ENCODE peak calls at places on chromosomes 2 and 18, in five cellular contexts. One of them, this sample, is unnamed. For H3K4me1, the result is how much of the 10 kb centered on the place peaks cover.

GRCh38 chr18:6992761-6993160 is 124.8 kb downstream of the LAMA1 start:
- DNase-seq in A549: no peak
- DNase-seq in thyroid gland: peak
- DNase-seq in tibial nerve: no peak
- DNase-seq in body of pancreas: no peak
- DNase-seq in this sample: no peak

GRCh38 chr2:71455741-71456569 is 2.6 kb downstream of the DYSF start:
- DNase-seq in tibial nerve: no peak
- DNase-seq in body of pancreas: no peak
- DNase-seq in A549: no peak
- DNase-seq in thyroid gland: no peak
- DNase-seq in this sample: peak

GRCh38 chr2:184564092-184564491 is 34.2 kb upstream of the ZNF804A start:
- DNase-seq in A549: no peak
- DNase-seq in tibial nerve: no peak
- DNase-seq in body of pancreas: no peak
- DNase-seq in thyroid gland: no peak
- DNase-seq in this sample: no peak

GRCh38 chr2:188973650-188974049 is 523 bp upstream of the COL3A1 start:
- DNase-seq in A549: no peak
- DNase-seq in body of pancreas: no peak
- DNase-seq in tibial nerve: no peak
- DNase-seq in thyroid gland: no peak
- DNase-seq in this sample: no peak

GRCh38 chr18:51621103-51621969 is 423.9 kb upstream of the MEX3C start:
- DNase-seq in thyroid gland: peak
- DNase-seq in tibial nerve: peak
- DNase-seq in body of pancreas: peak
- DNase-seq in A549: peak
- DNase-seq in this sample: peak

GRCh38 chr2:240436626-240437180 is 1.2 kb downstream of the GPC1 start:
- DNase-seq in A549: no peak
- DNase-seq in body of pancreas: no peak
- DNase-seq in thyroid gland: peak
- DNase-seq in tibial nerve: no peak
- DNase-seq in this sample: peak

GRCh38 chr2:3298201-3298600 is 79.4 kb downstream of the EIPR1 start:
- DNase-seq in thyroid gland: no peak
- DNase-seq in A549: no peak
- DNase-seq in body of pancreas: no peak
- DNase-seq in tibial nerve: no peak
- DNase-seq in this sample: no peak

GRCh38 chr2:109031481-109032228 is 42.6 kb upstream of the EDAR start:
- DNase-seq in body of pancreas: peak
- DNase-seq in tibial nerve: no peak
- DNase-seq in thyroid gland: peak
- DNase-seq in A549: no peak
- DNase-seq in this sample: peak

GRCh38 chr2:96499061-96499960 is 5.8 kb downstream of the NEURL3 start:
- DNase-seq in tibial nerve: no peak
- DNase-seq in A549: no peak
- DNase-seq in body of pancreas: no peak
- DNase-seq in thyroid gland: no peak
- DNase-seq in this sample: no peak

GRCh38 chr2:190636362-190636761 is 12.5 kb upstream of the NAB1 start:
- DNase-seq in body of pancreas: no peak
- DNase-seq in tibial nerve: no peak
- DNase-seq in A549: peak
- DNase-seq in thyroid gland: no peak
- DNase-seq in this sample: no peak

GRCh38 chr18:63828120-63828519 is 52.9 kb downstream of the SERPINB7 start:
- DNase-seq in tibial nerve: no peak
- DNase-seq in body of pancreas: no peak
- DNase-seq in A549: no peak
- DNase-seq in thyroid gland: no peak
- DNase-seq in this sample: no peak

GRCh38 chr2:234033174-234033573 is 17.3 kb upstream of the SPP2 start:
- DNase-seq in thyroid gland: no peak
- DNase-seq in body of pancreas: no peak
- DNase-seq in A549: no peak
- DNase-seq in tibial nerve: no peak
- DNase-seq in this sample: no peak

GRCh38 chr2:95043300-95043786 is 17.8 kb downstream of the MAL start:
- DNase-seq in thyroid gland: peak
- DNase-seq in tibial nerve: no peak
- DNase-seq in A549: no peak
- DNase-seq in body of pancreas: peak
- DNase-seq in this sample: peak

GRCh38 chr2:226721541-226721940 is 78.1 kb downstream of the IRS1 start:
- DNase-seq in tibial nerve: peak
- DNase-seq in body of pancreas: no peak
- DNase-seq in thyroid gland: peak
- DNase-seq in A549: no peak
- DNase-seq in this sample: peak

GRCh38 chr2:71706121-71706520 is 252.8 kb downstream of the DYSF start:
- DNase-seq in thyroid gland: no peak
- DNase-seq in tibial nerve: no peak
- DNase-seq in body of pancreas: no peak
- DNase-seq in A549: no peak
- DNase-seq in this sample: no peak

GRCh38 chr2:239807568-239807967 is 217.6 kb downstream of the NDUFA10 start:
- DNase-seq in A549: no peak
- DNase-seq in tibial nerve: no peak
- DNase-seq in body of pancreas: no peak
- DNase-seq in thyroid gland: no peak
- DNase-seq in this sample: no peak

GRCh38 chr2:5287558-5288334 is 404.4 kb upstream of the SOX11 start:
- DNase-seq in tibial nerve: no peak
- DNase-seq in thyroid gland: no peak
- DNase-seq in body of pancreas: no peak
- DNase-seq in A549: no peak
- DNase-seq in this sample: no peak

GRCh38 chr18:71707985-71708500 is 836.1 kb downstream of the CBLN2 start:
- DNase-seq in thyroid gland: no peak
- DNase-seq in A549: no peak
- DNase-seq in body of pancreas: no peak
- DNase-seq in tibial nerve: no peak
- DNase-seq in this sample: no peak

GRCh38 chr18:34977787-34978532 is 63.3 kb upstream of the MAPRE2 start:
- DNase-seq in tibial nerve: no peak
- DNase-seq in body of pancreas: peak
- DNase-seq in A549: peak
- DNase-seq in thyroid gland: peak
- DNase-seq in this sample: peak

GRCh38 chr2:188798159-188798558 is 176.0 kb upstream of the COL3A1 start:
- DNase-seq in tibial nerve: no peak
- DNase-seq in A549: no peak
- DNase-seq in body of pancreas: no peak
- DNase-seq in thyroid gland: no peak
- DNase-seq in this sample: no peak

GRCh38 chr2:71603851-71604708 is 150.7 kb downstream of the DYSF start:
- DNase-seq in thyroid gland: no peak
- DNase-seq in body of pancreas: no peak
- DNase-seq in tibial nerve: peak
- DNase-seq in A549: no peak
- DNase-seq in this sample: peak

GRCh38 chr2:67548317-67549095 is 151.4 kb downstream of the ETAA1 start:
- DNase-seq in A549: no peak
- DNase-seq in body of pancreas: no peak
- DNase-seq in tibial nerve: no peak
- DNase-seq in thyroid gland: no peak
- DNase-seq in this sample: no peak

GRCh38 chr2:161386228-161386627 is 29.9 kb upstream of the TBR1 start:
- DNase-seq in A549: no peak
- DNase-seq in tibial nerve: no peak
- DNase-seq in thyroid gland: no peak
- DNase-seq in body of pancreas: no peak
- DNase-seq in this sample: no peak

GRCh38 chr18:62781893-62782292 is 66.6 kb downstream of the PHLPP1 start:
- DNase-seq in tibial nerve: no peak
- DNase-seq in A549: peak
- DNase-seq in body of pancreas: peak
- DNase-seq in thyroid gland: no peak
- DNase-seq in this sample: no peak

GRCh38 chr2:32502941-32503340 is 124.9 kb upstream of the TTC27 start:
- DNase-seq in thyroid gland: no peak
- DNase-seq in A549: no peak
- DNase-seq in tibial nerve: no peak
- DNase-seq in body of pancreas: no peak
- DNase-seq in this sample: no peak

GRCh38 chr2:74226648-74227213 is 28.3 kb downstream of the MTHFD2 start:
- DNase-seq in thyroid gland: no peak
- DNase-seq in A549: no peak
- DNase-seq in body of pancreas: peak
- DNase-seq in tibial nerve: no peak
- DNase-seq in this sample: peak

GRCh38 chr2:240787521-240788472 is 32.2 kb downstream of the KIF1A start:
- DNase-seq in tibial nerve: no peak
- DNase-seq in thyroid gland: no peak
- DNase-seq in body of pancreas: no peak
- DNase-seq in A549: no peak
- DNase-seq in this sample: peak

GRCh38 chr18:67551146-67551545 is 34.6 kb upstream of the DSEL start:
- DNase-seq in thyroid gland: peak
- DNase-seq in A549: no peak
- DNase-seq in body of pancreas: no peak
- DNase-seq in tibial nerve: no peak
- DNase-seq in this sample: no peak

GRCh38 chr18:51110073-51110797 is 80.2 kb downstream of the SMAD4 start:
- DNase-seq in tibial nerve: peak
- DNase-seq in thyroid gland: peak
- DNase-seq in A549: peak
- DNase-seq in body of pancreas: peak
- DNase-seq in this sample: peak

GRCh38 chr2:17800219-17800618 is 16.0 kb upstream of the MSGN1 start:
- DNase-seq in body of pancreas: no peak
- DNase-seq in thyroid gland: no peak
- DNase-seq in A549: no peak
- DNase-seq in tibial nerve: no peak
- DNase-seq in this sample: peak

GRCh38 chr2:95231723-95232122 is 24.4 kb downstream of the ZNF892 start:
- DNase-seq in tibial nerve: no peak
- DNase-seq in body of pancreas: peak
- DNase-seq in A549: peak
- DNase-seq in thyroid gland: peak
- DNase-seq in this sample: peak

GRCh38 chr2:102060047-102060446 is 68.3 kb downstream of the IL1R2 start:
- DNase-seq in tibial nerve: no peak
- DNase-seq in thyroid gland: peak
- DNase-seq in A549: no peak
- DNase-seq in body of pancreas: no peak
- DNase-seq in this sample: no peak
- H3K4me1 ChIP-seq in tibial nerve: half or more
- H3K4me1 ChIP-seq in thyroid gland: half or more
- H3K4me1 ChIP-seq in A549: under half
- H3K4me1 ChIP-seq in body of pancreas: under half
- H3K4me1 ChIP-seq in this sample: under half

DNA sequence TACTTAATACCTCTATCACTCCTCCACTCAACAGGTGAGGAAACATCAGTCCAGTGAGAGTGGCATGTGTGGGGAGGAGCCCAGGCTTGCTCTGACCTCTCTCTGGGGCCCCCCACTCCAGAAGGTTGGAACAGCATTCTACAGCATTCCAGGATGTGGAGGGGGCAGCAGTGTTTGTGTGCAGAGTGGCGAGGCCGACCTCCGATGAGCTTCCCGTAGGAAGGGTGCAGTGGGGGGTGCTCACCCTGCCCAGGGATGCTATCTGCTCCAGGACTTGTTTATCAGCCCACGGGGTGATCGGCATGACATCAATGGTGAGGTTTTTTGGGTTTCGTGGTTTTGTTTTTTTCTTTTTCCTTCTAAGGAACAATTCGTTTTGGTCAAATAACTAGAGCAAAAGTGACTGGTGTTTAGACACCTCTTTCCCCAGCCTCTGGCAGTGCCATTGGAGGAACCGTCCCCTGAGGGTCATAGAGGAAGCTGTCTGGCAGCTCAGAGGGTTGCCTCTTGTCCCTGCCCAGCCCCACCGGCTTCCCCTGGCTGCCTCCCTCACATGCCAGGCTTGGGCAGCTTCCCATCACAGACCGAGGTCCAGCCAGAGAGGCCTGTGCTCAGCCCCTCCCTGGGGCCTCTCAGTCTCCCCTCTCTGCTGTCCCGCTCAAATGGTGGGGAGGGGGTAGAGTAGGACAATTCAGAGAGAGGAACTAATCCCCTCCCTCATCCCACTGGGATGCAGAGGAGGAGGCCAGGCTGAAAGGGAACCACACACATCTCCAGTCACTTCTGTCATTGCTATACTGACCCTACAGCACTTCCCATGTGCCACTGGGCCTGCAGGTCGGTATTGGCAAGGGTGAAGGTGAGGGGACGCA is 96.5 kb downstream of the ZFP36L2 start:
- DNase-seq in thyroid gland: peak
- DNase-seq in tibial nerve: no peak
- DNase-seq in A549: no peak
- DNase-seq in body of pancreas: peak
- DNase-seq in this sample: peak
- TF ChIP-seq POLR2A in thyroid gland: no peak
- TF ChIP-seq POLR2A in tibial nerve: no peak
- TF ChIP-seq POLR2A in A549: no peak
- TF ChIP-seq POLR2A in body of pancreas: no peak
- TF ChIP-seq POLR2A in this sample: no peak

DNA sequence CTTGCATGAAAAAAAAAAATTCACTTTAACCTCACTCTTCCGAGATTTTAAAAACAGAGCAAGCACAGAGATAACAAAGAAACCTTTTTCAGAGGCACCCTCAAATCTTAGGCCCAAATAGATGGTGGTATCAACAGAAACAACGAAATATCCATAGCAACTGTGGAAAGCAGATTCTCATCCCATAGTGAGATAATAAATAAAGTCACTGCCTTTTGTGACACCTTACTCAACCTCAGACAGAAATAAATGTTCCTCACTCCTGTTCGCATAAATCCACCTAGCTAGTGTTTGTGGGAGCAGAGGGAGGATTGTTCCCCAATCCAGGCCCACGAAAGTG is 60.9 kb upstream of the RTN4 start:
- DNase-seq in body of pancreas: no peak
- DNase-seq in thyroid gland: no peak
- DNase-seq in A549: no peak
- DNase-seq in tibial nerve: no peak
- DNase-seq in this sample: no peak
- H3K4me1 ChIP-seq in body of pancreas: under half
- H3K4me1 ChIP-seq in thyroid gland: under half
- H3K4me1 ChIP-seq in A549: half or more
- H3K4me1 ChIP-seq in tibial nerve: under half
- H3K4me1 ChIP-seq in this sample: under half

GRCh38 chr18:11091746-11092145 is 57.6 kb downstream of the PIEZO2 start:
- DNase-seq in A549: no peak
- DNase-seq in body of pancreas: no peak
- DNase-seq in tibial nerve: no peak
- DNase-seq in thyroid gland: no peak
- DNase-seq in this sample: no peak

GRCh38 chr18:11095674-11096293 is 53.6 kb downstream of the PIEZO2 start:
- DNase-seq in tibial nerve: no peak
- DNase-seq in A549: no peak
- DNase-seq in thyroid gland: no peak
- DNase-seq in body of pancreas: no peak
- DNase-seq in this sample: no peak

GRCh38 chr18:11095211-11095610 is 54.2 kb downstream of the PIEZO2 start:
- DNase-seq in body of pancreas: no peak
- DNase-seq in thyroid gland: no peak
- DNase-seq in tibial nerve: no peak
- DNase-seq in A549: no peak
- DNase-seq in this sample: no peak

GRCh38 chr18:11089931-11090715 is 59.2 kb downstream of the PIEZO2 start:
- DNase-seq in tibial nerve: no peak
- DNase-seq in body of pancreas: no peak
- DNase-seq in thyroid gland: no peak
- DNase-seq in A549: no peak
- DNase-seq in this sample: no peak
- TF ChIP-seq POLR2A in tibial nerve: no peak
- TF ChIP-seq POLR2A in body of pancreas: no peak
- TF ChIP-seq POLR2A in thyroid gland: no peak
- TF ChIP-seq POLR2A in A549: no peak
- TF ChIP-seq POLR2A in this sample: no peak

This sample was measured in heart left ventricle.